ENCODE peak calls at places on chromosomes 5 and 9, in nine cellular contexts. X is IMR-90; Y is upper lobe of right lung; V is CD8-positive, alpha-beta T cell; F is AG04450; K is stomach; R is CD4-positive, CD25-positive, alpha-beta regulatory T cell; M is left ventricle myocardium inferior; S is T-helper 17 cell. L is an unnamed sample.
A peak's percentile ranks its signal among the peaks of the same experiment; 100 is the strongest.

GRCh38 chr5:56480305-56481146 is 247.4 kb upstream of the ANKRD55 start:
- DNase-seq in S (peak; percentile 44), V (no peak), Y (peak; percentile 72), R (peak; percentile 34), X (peak; percentile 84), K (peak; percentile 34), M (peak; percentile 71), F (no peak), L (peak; percentile 58)

GRCh38 chr5:178205010-178205748 is 846 bp downstream of the HNRNPAB start:
- DNase-seq in K (peak; percentile 87), Y (peak; percentile 91), F (no peak), S (peak; percentile 63), M (peak; percentile 80), V (peak; percentile 71), R (peak; percentile 55), X (peak; percentile 62), L (peak; percentile 53)

GRCh38 chr9:134860510-134860909 is 20.1 kb upstream of the FCN2 start:
- DNase-seq in K (no peak), M (no peak), S (no peak), X (no peak), V (no peak), F (no peak), Y (peak; percentile 26), R (no peak), L (no peak)

GRCh38 chr9:93960221-93960970 is 5.2 kb upstream of the BARX1 start:
- DNase-seq in R (no peak), S (no peak), Y (peak; percentile 67), F (no peak), X (no peak), M (no peak), V (no peak), K (peak; percentile 56), L (no peak)

GRCh38 chr5:174065528-174066189 is 20.2 kb downstream of the NSG2 start:
- DNase-seq in M (no peak), V (no peak), F (no peak), S (no peak), K (peak; percentile 32), R (no peak), Y (no peak), X (no peak), L (no peak)

GRCh38 chr5:137587952-137588351 is 88.8 kb upstream of the SPOCK1 start:
- DNase-seq in X (no peak), F (no peak), V (no peak), R (no peak), Y (no peak), S (no peak), M (no peak), K (no peak), L (no peak)

GRCh38 chr5:102863764-102864560 is 108.9 kb downstream of the PAM start:
- DNase-seq in V (no peak), R (no peak), S (no peak), K (no peak), F (no peak), M (no peak), Y (no peak), X (peak; percentile 10), L (peak; percentile 81)

GRCh38 chr9:2657427-2657826 is 35.8 kb downstream of the VLDLR start:
- DNase-seq in Y (no peak), X (no peak), R (no peak), K (no peak), V (peak; percentile 28), M (no peak), S (no peak), F (no peak), L (no peak)

GRCh38 chr9:33425128-33425533 is 22.3 kb downstream of the AQP3 start:
- DNase-seq in Y (no peak), M (no peak), R (no peak), K (no peak), V (no peak), X (no peak), F (no peak), S (no peak), L (no peak)

GRCh38 chr5:138102454-138103320 is 18.9 kb downstream of the WNT8A start:
- DNase-seq in S (no peak), X (no peak), V (no peak), K (no peak), R (no peak), M (no peak), F (no peak), Y (no peak), L (no peak)

GRCh38 chr9:121599186-121599871 is 52.1 kb upstream of the DAB2IP start:
- DNase-seq in X (peak; percentile 26), V (no peak), M (peak; percentile 74), Y (peak; percentile 96), R (no peak), F (no peak), S (no peak), K (peak; percentile 92), L (no peak)

GRCh38 chr9:34177906-34178697 is 741 bp upstream of the UBAP1 start:
- DNase-seq in V (no peak), R (no peak), S (no peak), Y (no peak), X (no peak), K (peak; percentile 25), F (no peak), M (no peak), L (no peak)

GRCh38 chr5:57692582-57693487 is 210.2 kb upstream of the ACTBL2 start:
- DNase-seq in K (peak; percentile 56), R (no peak), F (peak; percentile 51), X (peak; percentile 94), V (no peak), M (peak; percentile 56), Y (peak; percentile 61), S (no peak), L (peak; percentile 90)

GRCh38 chr9:128927731-128928411 is 7.1 kb downstream of the PHYHD1 start:
- DNase-seq in K (peak; percentile 67), V (peak; percentile 49), X (peak; percentile 47), S (peak; percentile 28), Y (no peak), R (peak; percentile 50), M (peak; percentile 51), F (no peak), L (peak; percentile 65)

GRCh38 chr9:21996438-21996837 is 1.8 kb downstream of the CDKN2B-AS1 start:
- DNase-seq in V (no peak), X (no peak), Y (no peak), R (no peak), M (no peak), F (no peak), K (no peak), S (no peak), L (no peak)

GRCh38 chr9:127135056-127135745 is 12.8 kb upstream of the ANGPTL2 start:
- DNase-seq in K (peak; percentile 20), V (no peak), S (no peak), Y (peak; percentile 31), M (no peak), X (no peak), F (no peak), R (no peak), L (no peak)

DNA sequence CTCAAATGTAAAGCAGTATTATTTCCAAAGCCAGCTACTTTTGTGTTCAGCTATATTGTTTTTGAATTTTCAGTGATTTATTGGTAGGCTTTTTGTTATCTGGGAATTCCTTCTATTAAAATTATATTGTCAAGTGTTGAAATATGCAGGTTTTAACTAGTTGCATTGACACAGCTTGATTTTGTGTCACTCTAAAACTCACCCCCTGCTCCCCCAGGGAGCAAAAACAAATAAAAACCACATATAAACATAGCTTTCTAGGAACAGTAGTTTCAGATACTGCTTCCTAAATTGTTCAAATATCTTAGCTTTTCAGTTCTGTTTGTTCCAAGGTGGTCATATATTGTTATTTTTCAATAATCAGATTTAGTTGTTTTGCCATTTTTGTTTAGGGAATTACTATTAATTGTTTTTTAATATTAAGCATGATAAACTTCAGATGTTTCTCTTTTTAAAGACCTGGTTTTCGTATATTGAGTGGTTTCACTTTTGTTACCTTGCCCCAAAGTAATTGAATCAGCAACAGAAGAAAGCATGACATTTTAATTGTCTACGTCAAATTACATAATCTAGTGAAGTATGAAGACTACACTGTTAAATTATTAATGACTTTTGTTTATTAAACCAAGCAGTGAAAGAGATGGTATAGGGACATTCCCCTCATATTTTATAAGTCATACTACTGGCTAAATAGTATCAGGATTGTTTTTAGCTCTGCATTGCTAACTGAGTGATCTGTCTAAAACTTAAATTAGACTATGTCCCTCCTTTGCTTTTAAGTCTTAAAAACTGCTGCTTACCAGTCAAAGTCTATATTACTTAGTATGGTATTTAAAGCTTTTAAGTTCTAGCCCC is 43.4 kb downstream of the ERBIN start:
- DNase-seq in M (no peak), F (no peak), R (peak; percentile 6), K (no peak), S (no peak), Y (no peak), V (no peak), X (no peak), L (no peak)
- H3K9me3 ChIP-seq in M (peaks cover 4% of the 10 kb centered on the region), F (no peaks in the 10 kb centered on the region), R (no peaks in the 10 kb centered on the region), K (no peaks in the 10 kb centered on the region), S (no peaks in the 10 kb centered on the region), Y (no peaks in the 10 kb centered on the region), V (no peaks in the 10 kb centered on the region), X (no peaks in the 10 kb centered on the region), L (no peaks in the 10 kb centered on the region)

GRCh38 chr9:118721276-118721675 is 648.0 kb downstream of the BRINP1 start:
- DNase-seq in Y (no peak), F (no peak), X (no peak), K (no peak), R (no peak), M (no peak), V (no peak), S (no peak), L (no peak)
- H3K9me3 ChIP-seq in Y (no peaks in the 10 kb centered on the region), F (peaks cover 6% of the 10 kb centered on the region), X (no peaks in the 10 kb centered on the region), K (peaks cover 4% of the 10 kb centered on the region), R (peaks cover under 1% of the 10 kb centered on the region), M (peaks cover 27% of the 10 kb centered on the region), V (no peaks in the 10 kb centered on the region), S (no peaks in the 10 kb centered on the region), L (no peaks in the 10 kb centered on the region)

DNA sequence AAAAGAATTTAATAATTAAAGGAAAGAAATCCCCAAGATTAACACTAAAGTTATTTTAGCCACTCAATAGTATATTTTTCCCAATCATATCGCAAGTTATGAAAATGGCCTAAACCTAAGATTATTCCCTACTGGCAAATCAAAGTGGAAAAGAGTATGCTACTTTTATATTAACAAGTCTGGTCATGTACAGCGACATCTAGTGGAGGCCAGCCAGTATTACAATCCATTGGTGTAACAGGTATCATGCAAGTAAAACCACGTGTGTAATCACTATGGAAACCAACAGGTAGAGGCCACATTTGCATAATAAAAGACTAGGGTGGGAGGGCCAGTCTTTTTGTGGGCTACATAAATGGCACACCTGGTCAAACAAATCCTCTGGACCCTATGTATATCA is 976.4 kb upstream of the CDH9 start:
- DNase-seq in Y (no peak), K (no peak), V (no peak), M (no peak), R (no peak), F (no peak), S (no peak), X (no peak), L (no peak)
- H3K9me3 ChIP-seq in Y (peaks cover 12% of the 10 kb centered on the region), K (peaks cover 37% of the 10 kb centered on the region), V (no peaks in the 10 kb centered on the region), M (peaks cover 57% of the 10 kb centered on the region), R (peaks cover 10% of the 10 kb centered on the region), F (peaks cover 22% of the 10 kb centered on the region), S (no peaks in the 10 kb centered on the region), X (peaks cover 17% of the 10 kb centered on the region), L (peaks cover 6% of the 10 kb centered on the region)

DNA sequence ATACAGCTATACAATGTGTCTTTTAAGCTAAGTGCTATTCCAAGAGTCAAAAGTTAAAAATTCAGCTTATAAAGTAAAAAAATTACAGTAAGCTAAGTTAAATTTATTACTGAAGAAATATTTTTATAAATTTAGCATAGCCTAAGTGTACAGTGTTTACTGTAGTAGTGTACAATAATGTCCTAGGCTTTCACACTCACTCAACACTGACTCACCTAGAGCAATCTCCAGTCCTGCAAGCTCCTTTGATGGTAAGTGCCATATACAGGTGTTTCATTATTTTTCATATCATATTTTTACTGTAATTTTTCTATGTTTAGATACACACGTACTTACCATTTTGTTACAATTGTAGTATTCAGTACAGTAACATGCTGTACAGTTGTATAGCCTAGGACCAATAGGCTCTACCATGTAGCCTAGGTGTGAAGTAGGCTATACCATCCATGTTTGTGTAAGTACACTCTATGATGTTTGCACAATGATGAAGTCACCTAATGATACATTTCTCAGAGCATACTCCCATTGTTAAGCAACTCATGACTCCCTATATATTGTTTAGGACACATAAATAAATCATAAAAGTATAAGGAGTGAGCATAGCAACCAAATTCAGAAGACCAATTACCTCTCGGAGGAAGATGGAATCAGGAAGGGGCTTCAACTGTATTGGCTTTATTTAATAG is 165.1 kb upstream of the SLC30A5 start:
- DNase-seq in F (no peak), Y (no peak), K (no peak), S (no peak), R (no peak), M (no peak), V (no peak), X (no peak), L (no peak)
- H3K9me3 ChIP-seq in F (peaks cover 9% of the 10 kb centered on the region), Y (no peaks in the 10 kb centered on the region), K (peaks cover 13% of the 10 kb centered on the region), S (no peaks in the 10 kb centered on the region), R (peaks cover 12% of the 10 kb centered on the region), M (peaks cover 13% of the 10 kb centered on the region), V (peaks cover 9% of the 10 kb centered on the region), X (peaks cover 2% of the 10 kb centered on the region), L (no peaks in the 10 kb centered on the region)

L was measured in endothelial cell of umbilical vein.